ENCODE peak calls at places on chromosomes 5 and 9, in ten cellular contexts. Z, F, P, W, K, C, D, T, J and H are unnamed samples.

GRCh38 chr5:57176350-57176857 is 2.5 kb downstream of the GPBP1 start:
- DNase-seq in Z (no peak), F (peak; percentile 67), P (no peak), W (no peak), K (no peak), C (no peak), D (peak; percentile 36), T (peak; percentile 37), J (no peak), H (no peak)

GRCh38 chr5:176355400-176356178 is 6.0 kb downstream of the KIAA1191 start:
- DNase-seq in Z (no peak), F (no peak), P (no peak), W (no peak), K (no peak), C (no peak), D (no peak), T (peak; percentile 39), J (no peak), H (no peak)

GRCh38 chr5:139077899-139078298 is 120.3 kb downstream of the SIL1 start:
- DNase-seq in Z (no peak), F (no peak), P (no peak), W (no peak), K (no peak), C (no peak), D (no peak), T (no peak), J (no peak), H (no peak)

GRCh38 chr9:36818965-36819870 is 214.8 kb downstream of the PAX5 start:
- DNase-seq in Z (no peak), F (no peak), P (no peak), W (no peak), K (peak; percentile 19), C (no peak), D (no peak), T (peak; percentile 95), J (no peak), H (peak; percentile 88)

GRCh38 chr5:126801174-126801991 is 24.4 kb downstream of the LMNB1 start:
- DNase-seq in Z (no peak), F (no peak), P (no peak), W (no peak), K (no peak), C (no peak), D (no peak), T (no peak), J (no peak), H (no peak)

GRCh38 chr5:172424111-172424490 is 30.2 kb downstream of the SH3PXD2B start:
- DNase-seq in Z (no peak), F (no peak), P (no peak), W (no peak), K (no peak), C (no peak), D (no peak), T (no peak), J (no peak), H (no peak)

GRCh38 chr5:102865171-102865509 is 110.0 kb downstream of the PAM start:
- DNase-seq in Z (no peak), F (peak; percentile 32), P (no peak), W (no peak), K (no peak), C (no peak), D (no peak), T (no peak), J (no peak), H (no peak)

GRCh38 chr5:113127021-113127420 is 150.4 kb downstream of the DCP2 start:
- DNase-seq in Z (no peak), F (no peak), P (no peak), W (no peak), K (no peak), C (no peak), D (no peak), T (no peak), J (no peak), H (no peak)

GRCh38 chr5:157471709-157472108 is 11.7 kb downstream of the NIPAL4 start:
- DNase-seq in Z (no peak), F (no peak), P (no peak), W (no peak), K (no peak), C (no peak), D (peak; percentile 64), T (peak; percentile 31), J (no peak), H (no peak)

GRCh38 chr9:89776795-89777194 is 172.0 kb downstream of the GADD45G start:
- DNase-seq in Z (no peak), F (no peak), P (no peak), W (no peak), K (no peak), C (no peak), D (no peak), T (no peak), J (no peak), H (no peak)

GRCh38 chr5:149175346-149176113 is 34.2 kb downstream of the ABLIM3 start:
- DNase-seq in Z (no peak), F (peak; percentile 59), P (no peak), W (peak; percentile 69), K (no peak), C (peak; percentile 90), D (no peak), T (no peak), J (no peak), H (no peak)

GRCh38 chr5:63820557-63820956 is 141.7 kb downstream of the HTR1A start:
- DNase-seq in Z (no peak), F (no peak), P (no peak), W (no peak), K (no peak), C (no peak), D (no peak), T (peak; percentile 21), J (no peak), H (peak; percentile 6)

GRCh38 chr5:87138091-87138819 is 129.4 kb upstream of the RASA1 start:
- DNase-seq in Z (no peak), F (peak; percentile 47), P (no peak), W (no peak), K (no peak), C (no peak), D (no peak), T (no peak), J (no peak), H (no peak)

GRCh38 chr5:7763621-7764072 is 87.3 kb downstream of the CFAP90 start:
- DNase-seq in Z (no peak), F (peak; percentile 47), P (no peak), W (no peak), K (peak; percentile 69), C (no peak), D (no peak), T (no peak), J (no peak), H (peak; percentile 18)

GRCh38 chr9:82445556-82445955 is 457.0 kb downstream of the SPATA31D1 start:
- DNase-seq in Z (no peak), F (no peak), P (no peak), W (no peak), K (no peak), C (no peak), D (no peak), T (no peak), J (no peak), H (no peak)

GRCh38 chr9:109199676-109200075 is 32.6 kb upstream of the FRRS1L start:
- DNase-seq in Z (no peak), F (no peak), P (no peak), W (no peak), K (no peak), C (no peak), D (no peak), T (no peak), J (no peak), H (no peak)

GRCh38 chr9:89878687-89879086 is 273.9 kb downstream of the GADD45G start:
- DNase-seq in Z (no peak), F (no peak), P (no peak), W (peak; percentile 16), K (no peak), C (peak; percentile 87), D (peak; percentile 36), T (no peak), J (no peak), H (no peak)